ENCODE peak calls at places on chromosomes 13 and 19, in eight cellular contexts. V is glutamatergic neuron; J is WTC11; Q is IMR-90; A is NCI-H510A; R is stimulated activated CD4-positive, alpha-beta T cell treated with anti-CD3 and anti-CD28 coated beads, Interleukin-4, amount 100 ng/mL, for 4 hours; S is hepatocyte; E is fibroblast of the aortic adventitia. W is an unnamed sample.
A peak's percentile ranks its signal among the peaks of the same experiment; 100 is the strongest.

GRCh38 chr13:38223093-38223492 is 126.6 kb upstream of the UFM1 start:
- DNase-seq in V (no peak), J (peak; percentile 44), Q (peak; percentile 1), A (no peak), R (no peak), S (peak; percentile 19), E (peak; percentile 40), W (no peak)

GRCh38 chr19:660793-661426 is 2.1 kb downstream of the RNF126 start:
- DNase-seq in V (no peak), J (no peak), Q (no peak), A (no peak), R (no peak), S (peak; percentile 76), E (no peak), W (no peak)

GRCh38 chr13:101795025-101795424 is 342.6 kb downstream of the ITGBL1 start:
- DNase-seq in V (no peak), J (no peak), Q (no peak), A (no peak), R (no peak), S (no peak), E (peak; percentile 19), W (no peak)

GRCh38 chr19:9586764-9587163 is 2.5 kb upstream of the ZNF121 start:
- DNase-seq in V (peak; percentile 74), J (peak; percentile 83), Q (peak; percentile 68), A (no peak), R (peak; percentile 70), S (peak; percentile 80), E (peak; percentile 75), W (peak; percentile 15)

GRCh38 chr19:33080761-33081681 is at the start of gene GPATCH1:
- DNase-seq in V (peak; percentile 95), J (peak; percentile 95), Q (peak; percentile 73), A (peak; percentile 78), R (peak; percentile 84), S (peak; percentile 94), E (peak; percentile 75), W (peak; percentile 68)

GRCh38 chr19:869245-870177 is 10.0 kb downstream of the CFD start:
- DNase-seq in V (no peak), J (no peak), Q (peak; percentile 96), A (no peak), R (no peak), S (peak; percentile 81), E (peak; percentile 98), W (no peak)

GRCh38 chr13:63337921-63338320 is 1922.3 kb upstream of the PCDH20 start:
- DNase-seq in V (no peak), J (no peak), Q (no peak), A (no peak), R (no peak), S (no peak), E (no peak), W (no peak)

GRCh38 chr13:25738342-25738771 is 313.5 kb downstream of the SHISA2 start:
- DNase-seq in V (no peak), J (no peak), Q (no peak), A (peak; percentile 28), R (no peak), S (peak; percentile 56), E (peak; percentile 19), W (peak; percentile 13)

GRCh38 chr19:12035220-12036172 is at the start of gene ZNF433:
- DNase-seq in V (peak; percentile 99), J (peak; percentile 99), Q (peak; percentile 71), A (peak; percentile 96), R (peak; percentile 74), S (peak; percentile 98), E (peak; percentile 77), W (peak; percentile 40)

GRCh38 chr19:56114051-56114694 is 6.9 kb downstream of the ZNF787 start:
- DNase-seq in V (peak; percentile 62), J (no peak), Q (no peak), A (peak; percentile 45), R (no peak), S (no peak), E (no peak), W (no peak)

GRCh38 chr13:21310220-21310619 is 133.8 kb downstream of the MRPL57 start:
- DNase-seq in V (no peak), J (no peak), Q (no peak), A (no peak), R (no peak), S (no peak), E (no peak), W (no peak)

GRCh38 chr13:52746141-52746540 is 6.5 kb upstream of the CNMD start:
- DNase-seq in V (no peak), J (no peak), Q (no peak), A (no peak), R (no peak), S (no peak), E (no peak), W (no peak)

GRCh38 chr19:44889830-44890365 is 1.2 kb upstream of the TOMM40 start:
- DNase-seq in V (no peak), J (no peak), Q (no peak), A (no peak), R (no peak), S (no peak), E (no peak), W (no peak)

GRCh38 chr13:28753208-28753892 is 34.6 kb upstream of the SLC46A3 start:
- DNase-seq in V (no peak), J (peak; percentile 36), Q (peak; percentile 91), A (no peak), R (no peak), S (peak; percentile 79), E (peak; percentile 95), W (no peak)

GRCh38 chr19:30000862-30001261 is 58.8 kb downstream of the URI1 start:
- DNase-seq in V (no peak), J (no peak), Q (no peak), A (no peak), R (no peak), S (no peak), E (no peak), W (no peak)

GRCh38 chr13:27113436-27113835 is 58.2 kb downstream of the USP12 start:
- DNase-seq in V (no peak), J (no peak), Q (no peak), A (no peak), R (no peak), S (no peak), E (no peak), W (no peak)

GRCh38 chr19:741506-742131 is 9.3 kb upstream of the MISP start:
- DNase-seq in V (no peak), J (peak; percentile 68), Q (no peak), A (no peak), R (no peak), S (no peak), E (no peak), W (no peak)

GRCh38 chr13:20960663-20961309 is 58.2 kb upstream of the XPO4 start:
- DNase-seq in V (no peak), J (no peak), Q (no peak), A (no peak), R (no peak), S (no peak), E (no peak), W (no peak)

GRCh38 chr13:73228546-73228945 is 169.7 kb downstream of the KLF5 start:
- DNase-seq in V (no peak), J (no peak), Q (peak; percentile 28), A (no peak), R (no peak), S (peak; percentile 23), E (peak; percentile 10), W (no peak)

GRCh38 chr13:80463673-80464352 is 122.9 kb upstream of the SPRY2 start:
- DNase-seq in V (no peak), J (no peak), Q (no peak), A (no peak), R (no peak), S (no peak), E (peak; percentile 27), W (no peak)

GRCh38 chr19:31350033-31350692 is 927 bp upstream of the TSHZ3 start:
- DNase-seq in V (no peak), J (no peak), Q (no peak), A (no peak), R (no peak), S (peak; percentile 52), E (no peak), W (no peak)

W was measured in NCI-H187.